ENCODE peak calls at places on chromosome 6, in four cellular contexts. Q, U, M and Z are unnamed samples.

GRCh38 chr6:41201784-41202181 is 834 bp upstream of the TREML2 start:
- DNase-seq in U (no peak), Q (no peak), M (no peak), Z (no peak)

GRCh38 chr6:35050988-35051330 is 90.2 kb downstream of the TCP11 start:
- DNase-seq in Q (no peak), M (no peak), U (no peak), Z (no peak)

GRCh38 chr6:134240664-134241431 is 77.1 kb downstream of the SGK1 start:
- DNase-seq in Q (no peak), M (no peak), U (peak), Z (no peak)

GRCh38 chr6:2432258-2432657 is 186.9 kb upstream of the GMDS start:
- DNase-seq in Q (no peak), M (no peak), U (no peak), Z (no peak)

GRCh38 chr6:6320901-6321300 is 439 bp upstream of the F13A1 start:
- DNase-seq in M (no peak), Q (no peak), U (no peak), Z (no peak)

GRCh38 chr6:153301602-153302001 is 170.5 kb upstream of the RGS17 start:
- DNase-seq in M (no peak), Q (peak), U (no peak), Z (no peak)

GRCh38 chr6:21295846-21296245 is 297.7 kb upstream of the SOX4 start:
- DNase-seq in Q (no peak), U (no peak), M (no peak), Z (no peak)

GRCh38 chr6:33085627-33086026 is 9.8 kb downstream of the HLA-DPB1 start:
- DNase-seq in Q (no peak), U (no peak), M (no peak), Z (no peak)

GRCh38 chr6:45116714-45117410 is 211.3 kb upstream of the RUNX2 start:
- DNase-seq in M (no peak), Q (no peak), U (no peak), Z (no peak)

GRCh38 chr6:84150680-84151079 is 76.8 kb downstream of the CEP162 start:
- DNase-seq in U (no peak), M (no peak), Q (no peak), Z (no peak)

GRCh38 chr6:8192067-8192466 is 89.7 kb upstream of the EEF1E1 start:
- DNase-seq in M (no peak), U (no peak), Q (no peak), Z (no peak)

GRCh38 chr6:127980996-127981395 is 80.1 kb upstream of the THEMIS start:
- DNase-seq in U (no peak), M (no peak), Q (no peak), Z (no peak)

GRCh38 chr6:89792881-89793280 is 26.7 kb downstream of the MDN1 start:
- DNase-seq in Q (no peak), U (peak), M (peak), Z (no peak)

GRCh38 chr6:44131880-44132279 is 4.5 kb downstream of the TMEM63B start:
- DNase-seq in U (no peak), Q (no peak), M (no peak), Z (no peak)

GRCh38 chr6:149211046-149211571 is 106.4 kb upstream of the TAB2 start:
- DNase-seq in U (peak), Q (no peak), M (no peak), Z (no peak)

GRCh38 chr6:67870321-67870720 is 764.8 kb upstream of the ADGRB3 start:
- DNase-seq in U (no peak), M (no peak), Q (no peak), Z (no peak)

GRCh38 chr6:41964201-41964887 is 22.7 kb upstream of the CCND3 start:
- DNase-seq in U (no peak), Q (no peak), M (no peak), Z (no peak)

GRCh38 chr6:100116409-100117194 is 122.6 kb upstream of the MCHR2 start:
- DNase-seq in Q (no peak), U (peak), M (peak), Z (peak)

GRCh38 chr6:11328613-11329247 is 96.3 kb upstream of the NEDD9 start:
- DNase-seq in Q (no peak), U (no peak), M (no peak), Z (no peak)

GRCh38 chr6:129889580-129889979 is 28.5 kb upstream of the TMEM244 start:
- DNase-seq in U (no peak), M (peak), Q (no peak), Z (no peak)

GRCh38 chr6:73867411-73867810 is 171.4 kb downstream of the CD109 start:
- DNase-seq in M (no peak), Q (no peak), U (no peak), Z (no peak)

GRCh38 chr6:63787021-63787420 is 151.4 kb downstream of the PHF3 start:
- DNase-seq in Q (no peak), U (no peak), M (no peak), Z (no peak)

GRCh38 chr6:93319304-93319703 is 100.1 kb downstream of the EPHA7 start:
- DNase-seq in Q (no peak), M (no peak), U (no peak), Z (no peak)

GRCh38 chr6:158143700-158144099 is 24.4 kb downstream of the SERAC1 start:
- DNase-seq in Q (no peak), U (peak), M (peak), Z (no peak)

GRCh38 chr6:62323818-62324217 is 37.8 kb upstream of the KHDRBS2 start:
- DNase-seq in U (no peak), M (no peak), Q (no peak), Z (no peak)

GRCh38 chr6:129871220-129871619 is 10.1 kb upstream of the TMEM244 start:
- DNase-seq in U (no peak), M (no peak), Q (no peak), Z (no peak)

GRCh38 chr6:170058878-170059485 is 231.9 kb downstream of the DLL1 start:
- DNase-seq in U (no peak), M (no peak), Q (no peak), Z (no peak)

GRCh38 chr6:165308926-165309731 is at the start of gene C6orf118:
- DNase-seq in U (no peak), Q (peak), M (peak), Z (peak)

GRCh38 chr6:166520905-166521834 is 65.3 kb downstream of the RAMACL start:
- DNase-seq in U (no peak), M (no peak), Q (no peak), Z (no peak)